ENCODE peak calls at places on chromosomes 12 and 14, in seven cellular contexts. D is CD4-positive, alpha-beta T cell; R is suprapubic skin; B is retinal pigment epithelial cell; H is AG09309; N is thoracic aorta; W is cardiac fibroblast. X is an unnamed sample.

GRCh38 chr12:132429932-132430643 is 59.9 kb upstream of the FBRSL1 start:
- DNase-seq in D (peak), N (no peak), H (no peak), W (peak), R (no peak), B (no peak), X (no peak)

GRCh38 chr12:22474970-22475720 is 69.2 kb downstream of the C2CD5 start:
- DNase-seq in N (no peak), R (no peak), D (no peak), W (no peak), B (no peak), H (no peak), X (no peak)

GRCh38 chr12:117012189-117012805 is 86.9 kb downstream of the TESC start:
- DNase-seq in D (no peak), H (peak), B (no peak), W (peak), R (no peak), N (no peak), X (no peak)

GRCh38 chr14:51525705-51526104 is 126.0 kb upstream of the FRMD6 start:
- DNase-seq in H (no peak), W (no peak), D (no peak), R (no peak), B (no peak), N (no peak), X (no peak)

GRCh38 chr14:73467377-73467776 is 9.0 kb upstream of the NUMB start:
- DNase-seq in B (no peak), W (peak), N (no peak), R (no peak), D (no peak), H (no peak), X (no peak)

GRCh38 chr14:44639986-44640385 is 132.9 kb upstream of the FSCB start:
- DNase-seq in N (no peak), B (no peak), W (peak), H (no peak), R (no peak), D (no peak), X (no peak)

GRCh38 chr12:6952860-6953416 is 1.8 kb downstream of the PTPN6 start:
- DNase-seq in H (no peak), W (no peak), D (no peak), R (no peak), B (no peak), N (no peak), X (no peak)

GRCh38 chr12:53481108-53481442 is 18.2 kb downstream of the MAP3K12 start:
- DNase-seq in N (no peak), D (no peak), R (no peak), B (no peak), H (no peak), W (no peak), X (no peak)

GRCh38 chr14:69543341-69544249 is 31.1 kb downstream of the CCDC177 start:
- DNase-seq in B (no peak), D (no peak), R (no peak), N (peak), H (peak), W (peak), X (peak)

GRCh38 chr14:19878029-19878642 is 3.2 kb downstream of the OR4K2 start:
- DNase-seq in R (no peak), N (no peak), D (no peak), H (no peak), B (no peak), W (no peak), X (no peak)
- TF ChIP-seq CTCF in R (no peak), N (no peak), D (peak), H (peak), B (peak), W (peak), X (no peak)

GRCh38 chr14:21933681-21934080 is 260.1 kb upstream of the OR4E1 start:
- DNase-seq in D (no peak), R (no peak), H (no peak), N (no peak), B (no peak), W (no peak), X (no peak)
- TF ChIP-seq CTCF in D (peak), R (no peak), H (no peak), N (no peak), B (peak), W (no peak), X (no peak)

DNA sequence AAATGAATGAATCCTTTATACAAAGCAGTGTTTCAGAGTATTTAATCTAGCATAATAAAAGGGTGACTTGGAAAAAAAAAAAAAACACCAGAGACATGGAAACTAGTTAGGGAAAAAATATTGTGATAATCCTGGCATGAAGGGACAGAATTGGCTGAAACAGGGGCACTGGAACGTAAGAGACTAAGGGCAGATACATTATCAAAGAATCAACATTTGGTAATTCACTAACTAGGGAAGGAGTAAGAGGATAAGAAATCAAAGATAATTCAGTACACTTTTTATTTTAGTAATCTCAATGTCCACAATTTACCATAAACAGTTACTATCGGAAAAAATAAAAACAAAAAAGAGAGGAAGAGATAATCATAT is 18.2 kb downstream of the PYM1 start:
- DNase-seq in D (no peak), H (no peak), B (no peak), R (no peak), N (no peak), W (no peak), X (no peak)
- TF ChIP-seq CTCF in D (no peak), H (no peak), B (no peak), R (no peak), N (no peak), W (no peak), X (no peak)

GRCh38 chr12:76197283-76197682 is 112.8 kb upstream of the NAP1L1 start:
- DNase-seq in H (no peak), D (no peak), B (no peak), N (no peak), R (no peak), W (no peak), X (no peak)

GRCh38 chr12:76198839-76199238 is 114.4 kb upstream of the NAP1L1 start:
- DNase-seq in N (no peak), R (no peak), W (no peak), D (no peak), H (no peak), B (no peak), X (no peak)

GRCh38 chr12:76201316-76201715 is 116.8 kb upstream of the NAP1L1 start:
- DNase-seq in N (no peak), W (no peak), D (no peak), H (no peak), B (no peak), R (no peak), X (no peak)

GRCh38 chr12:76201758-76202157 is 117.3 kb upstream of the NAP1L1 start:
- DNase-seq in H (no peak), D (no peak), B (no peak), W (no peak), R (no peak), N (no peak), X (no peak)

GRCh38 chr12:76199808-76200207 is 115.3 kb upstream of the NAP1L1 start:
- DNase-seq in D (no peak), R (no peak), H (no peak), W (peak), B (no peak), N (no peak), X (no peak)
- TF ChIP-seq CTCF in D (no peak), R (no peak), H (no peak), W (no peak), B (no peak), N (no peak), X (no peak)

DNA sequence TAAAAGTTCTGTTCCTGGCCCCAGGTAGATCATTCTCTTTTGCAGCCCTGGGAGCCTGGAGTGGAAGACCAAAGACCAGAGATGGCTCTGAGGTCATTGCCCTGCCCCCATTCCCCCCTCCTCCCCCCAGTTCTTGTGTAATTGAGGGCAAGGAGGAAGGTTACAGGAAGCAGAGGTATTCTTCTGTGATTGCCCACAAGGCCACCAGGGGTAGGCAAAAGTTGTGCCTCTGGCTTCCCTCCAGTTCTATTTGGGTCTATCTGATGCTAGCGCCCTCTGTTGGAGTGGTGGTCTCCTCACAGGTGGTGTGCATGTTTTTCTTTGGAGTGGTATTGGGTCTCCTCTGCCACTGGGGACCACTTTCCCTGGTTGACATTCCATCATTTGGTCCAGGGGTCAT is 41.2 kb upstream of the CRY1 start:
- DNase-seq in W (no peak), D (peak), R (no peak), H (no peak), B (no peak), N (no peak), X (no peak)
- TF ChIP-seq CTCF in W (peak), D (no peak), R (no peak), H (no peak), B (peak), N (no peak), X (no peak)

DNA sequence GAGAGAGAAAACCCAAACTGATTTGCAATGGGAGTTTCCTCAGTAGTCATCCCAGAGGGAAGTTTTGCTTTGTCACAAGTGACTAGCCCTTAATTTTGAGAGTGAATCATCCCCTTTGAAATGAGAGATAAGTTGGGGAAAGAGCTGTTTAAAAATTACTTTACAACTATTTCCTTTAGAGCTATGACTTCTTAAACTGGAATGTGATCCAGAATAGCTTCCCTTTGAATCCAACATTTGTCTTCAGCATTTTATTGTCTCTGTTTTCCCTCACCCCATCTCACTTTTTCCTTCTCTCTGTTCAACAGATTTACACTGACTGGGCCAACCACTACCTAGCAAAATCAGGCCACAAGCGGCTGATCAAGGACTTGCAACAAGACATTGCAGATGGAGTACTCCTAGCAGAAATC is 109.3 kb downstream of the NAV3 start:
- DNase-seq in H (peak), D (no peak), R (no peak), B (no peak), W (peak), N (no peak), X (no peak)
- TF ChIP-seq CTCF in H (no peak), D (no peak), R (no peak), B (no peak), W (peak), N (no peak), X (no peak)

DNA sequence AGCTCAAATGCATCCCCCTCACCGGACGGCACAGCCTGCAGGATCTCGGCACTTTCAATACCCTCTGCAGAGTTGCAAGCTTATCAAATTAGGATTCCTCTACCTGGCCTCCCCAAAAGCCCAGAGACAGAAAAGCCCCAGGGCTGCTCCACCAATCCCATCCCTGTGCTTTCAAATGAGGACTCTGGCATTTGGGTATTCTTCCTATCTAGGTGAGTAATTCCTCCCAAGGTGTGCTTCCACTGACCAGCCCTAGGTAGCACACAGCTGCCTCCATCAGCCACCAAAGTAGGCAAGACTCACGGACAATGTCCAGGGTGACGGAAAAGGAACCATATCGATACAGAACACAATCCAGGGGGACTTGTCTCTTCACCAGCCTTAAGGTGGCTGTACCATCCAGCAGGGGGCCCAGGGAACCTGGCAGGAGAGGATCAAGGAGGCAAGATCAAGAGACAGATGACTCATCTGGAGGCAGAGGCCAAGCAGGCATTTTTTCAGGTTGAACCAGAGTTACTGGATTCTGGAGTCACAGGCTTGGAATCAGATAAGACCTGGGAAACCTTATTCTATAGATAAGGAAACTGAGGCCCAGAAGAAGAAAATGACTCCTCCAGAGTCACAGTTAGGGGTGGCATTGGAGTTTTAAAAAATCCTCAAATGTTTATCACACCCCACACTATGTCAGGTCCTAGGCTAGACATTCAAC is 9.9 kb downstream of the PMEL start:
- DNase-seq in W (peak), R (no peak), B (no peak), N (no peak), D (peak), H (no peak), X (no peak)
- TF ChIP-seq CTCF in W (peak), R (no peak), B (peak), N (no peak), D (peak), H (peak), X (no peak)

DNA sequence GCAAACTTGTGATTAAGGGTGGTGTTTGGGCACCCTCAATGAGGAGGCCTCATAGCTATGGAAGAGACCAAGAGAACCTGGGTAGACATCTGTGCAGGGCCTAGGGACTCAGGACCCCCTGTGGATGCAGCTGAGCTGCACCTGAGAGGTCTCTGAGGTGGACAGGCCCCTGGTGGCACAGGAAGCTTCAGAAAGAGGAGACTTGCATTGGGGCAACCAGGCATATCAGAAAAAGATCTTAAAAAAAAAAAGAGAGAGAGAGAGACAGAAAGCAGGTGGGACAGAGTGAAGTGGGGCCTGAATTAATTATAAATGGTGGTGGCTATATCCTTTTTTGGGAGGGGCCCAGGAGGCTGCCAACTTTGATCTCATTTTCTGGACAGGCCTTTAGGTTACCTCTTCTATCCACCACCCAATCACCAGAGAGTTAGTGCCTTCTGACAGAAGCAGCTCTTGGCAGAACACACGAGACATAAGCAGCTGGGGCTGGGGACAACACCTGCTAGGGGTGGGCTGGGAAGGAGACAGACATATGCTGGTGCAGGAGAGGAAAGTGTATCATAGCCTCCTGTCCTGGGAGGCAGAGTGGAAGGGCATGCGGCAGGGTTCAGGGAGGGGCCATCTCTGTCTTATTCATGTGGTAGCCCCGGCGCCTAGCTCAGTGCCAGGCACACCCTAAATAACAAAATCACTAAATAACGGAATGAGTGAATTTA is 46.6 kb upstream of the ATP23 start:
- DNase-seq in H (no peak), N (no peak), B (no peak), W (peak), R (no peak), D (no peak), X (no peak)
- TF ChIP-seq CTCF in H (no peak), N (no peak), B (no peak), W (no peak), R (no peak), D (no peak), X (no peak)

GRCh38 chr14:103022669-103023044 is 34.7 kb downstream of the CDC42BPB start:
- DNase-seq in B (no peak), R (no peak), D (no peak), N (no peak), W (no peak), H (no peak), X (no peak)
- TF ChIP-seq CTCF in B (no peak), R (no peak), D (no peak), N (no peak), W (no peak), H (no peak), X (no peak)

X was measured in omental fat pad.